ENCODE peak calls at places on chromosomes 2 and 18, in ten cellular contexts. E is right lobe of liver, C is ovary, M is IMR-90, S is SK-N-SH, T is pancreas, Q is upper lobe of left lung, F is HepG2, Z is AG04450, L is uterus. G is an unnamed sample.

GRCh38 chr18:24121625-24122024 is 17.2 kb upstream of the CABYR start:
- DNase-seq in T (no peak), F (no peak), S (no peak), M (no peak), C (no peak), Z (no peak), E (no peak), L (no peak), Q (no peak), G (no peak)

GRCh38 chr18:11148655-11149440 is 521 bp downstream of the PIEZO2 start:
- DNase-seq in Z (no peak), C (no peak), Q (peak), S (no peak), M (no peak), T (no peak), L (no peak), E (peak), F (no peak), G (peak)

GRCh38 chr2:69022548-69022947 is 9.6 kb downstream of the ANTXR1 start:
- DNase-seq in L (no peak), F (no peak), T (no peak), S (no peak), Q (no peak), C (no peak), M (no peak), E (no peak), Z (no peak), G (no peak)

GRCh38 chr2:164609790-164610189 is 11.5 kb downstream of the GRB14 start:
- DNase-seq in C (no peak), E (no peak), L (no peak), T (no peak), Q (no peak), Z (no peak), F (no peak), M (no peak), S (no peak), G (no peak)

GRCh38 chr2:113720167-113720566 is 36.3 kb downstream of the SLC35F5 start:
- DNase-seq in F (peak), T (no peak), Q (no peak), E (no peak), C (no peak), S (peak), M (peak), L (no peak), Z (no peak), G (no peak)

GRCh38 chr2:62884086-62884485 is 166.5 kb upstream of the OTX1 start:
- DNase-seq in Z (no peak), F (no peak), S (no peak), M (no peak), T (no peak), Q (no peak), C (no peak), L (no peak), E (no peak), G (no peak)

GRCh38 chr2:38602136-38602731 is 494 bp downstream of the HNRNPLL start:
- DNase-seq in C (peak), Z (no peak), F (no peak), L (peak), Q (peak), M (no peak), E (peak), T (peak), S (peak), G (peak)

GRCh38 chr2:237227190-237227988 is 141.7 kb downstream of the COPS8 start:
- DNase-seq in F (no peak), C (no peak), Q (no peak), S (no peak), E (no peak), Z (peak), T (no peak), L (no peak), M (peak), G (no peak)

GRCh38 chr2:99821039-99821438 is 321.4 kb downstream of the AFF3 start:
- DNase-seq in T (no peak), E (no peak), Q (no peak), C (no peak), Z (no peak), M (no peak), S (no peak), L (no peak), F (no peak), G (no peak)

GRCh38 chr18:68104036-68104435 is 587.5 kb upstream of the DSEL start:
- DNase-seq in S (no peak), Z (no peak), M (no peak), F (no peak), L (no peak), Q (no peak), E (no peak), C (no peak), T (no peak), G (no peak)

GRCh38 chr18:323253-323622 is 55.4 kb upstream of the THOC1 start:
- DNase-seq in C (no peak), Q (no peak), L (no peak), Z (no peak), F (peak), T (no peak), M (peak), S (no peak), E (no peak), G (no peak)

GRCh38 chr2:215950009-215950408 is 63.3 kb downstream of the MREG start:
- DNase-seq in Z (no peak), F (peak), Q (no peak), S (peak), M (peak), L (no peak), T (no peak), E (no peak), C (no peak), G (no peak)

GRCh38 chr2:121650554-121650930 is 1.3 kb upstream of the CLASP1 start:
- DNase-seq in L (no peak), M (peak), S (peak), Z (no peak), Q (no peak), F (no peak), C (no peak), T (no peak), E (no peak), G (no peak)

GRCh38 chr2:214203199-214203598 is 207.7 kb upstream of the VWC2L start:
- DNase-seq in S (no peak), C (no peak), Z (no peak), T (no peak), F (no peak), M (peak), Q (no peak), E (no peak), L (no peak), G (no peak)

GRCh38 chr18:78554944-78555608 is 424.5 kb upstream of the SALL3 start:
- DNase-seq in E (no peak), S (no peak), C (no peak), Z (no peak), M (no peak), Q (no peak), T (no peak), L (no peak), F (no peak), G (no peak)

GRCh38 chr2:134229540-134229939 is 24.3 kb upstream of the MGAT5 start:
- DNase-seq in Q (no peak), F (no peak), S (no peak), Z (no peak), C (no peak), L (no peak), E (no peak), M (no peak), T (no peak), G (no peak)

GRCh38 chr2:134232461-134232860 is 21.4 kb upstream of the MGAT5 start:
- DNase-seq in L (no peak), C (no peak), M (no peak), F (no peak), E (no peak), T (no peak), Q (no peak), S (no peak), Z (no peak), G (no peak)

GRCh38 chr2:134231965-134232340 is 21.9 kb upstream of the MGAT5 start:
- DNase-seq in S (no peak), L (no peak), F (no peak), T (no peak), C (no peak), M (peak), Z (no peak), Q (no peak), E (no peak), G (no peak)

GRCh38 chr2:134231296-134231964 is 22.4 kb upstream of the MGAT5 start:
- DNase-seq in S (no peak), F (no peak), L (no peak), C (no peak), E (no peak), Z (no peak), M (peak), T (no peak), Q (no peak), G (no peak)

DNA sequence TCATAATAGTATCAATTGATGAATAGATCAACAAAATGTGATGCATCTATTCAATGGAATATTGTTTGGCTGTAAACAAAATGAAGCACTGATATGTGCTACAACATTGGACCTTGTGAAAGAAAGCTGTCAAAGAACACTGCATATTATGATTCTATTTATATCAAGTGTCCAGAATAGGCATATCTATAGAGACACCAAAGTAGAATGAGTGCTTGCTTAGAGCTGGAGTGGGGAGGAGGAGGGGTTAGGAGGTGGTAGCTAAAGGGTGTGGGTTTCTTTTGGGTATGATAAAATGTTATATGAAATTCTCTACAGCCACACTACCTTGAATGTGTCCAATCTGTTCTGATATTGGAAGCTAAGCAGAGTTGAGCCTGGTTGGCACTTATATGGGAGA is 23.0 kb upstream of the MGAT5 start:
- DNase-seq in E (no peak), Z (no peak), L (no peak), S (no peak), F (no peak), T (no peak), M (no peak), Q (no peak), C (no peak), G (no peak)
- TF ChIP-seq CTCF in E (no peak), Z (no peak), L (no peak), S (no peak), F (no peak), T (no peak), M (no peak), Q (no peak), C (no peak), G (no peak)

GRCh38 chr2:241184901-241185300 is 3.6 kb upstream of the ANO7 start:
- DNase-seq in L (no peak), T (no peak), Z (no peak), F (no peak), E (no peak), M (no peak), Q (no peak), S (no peak), C (no peak), G (no peak)
- H3K27ac ChIP-seq in L (no peak), T (no peak), Z (no peak), F (no peak), E (no peak), M (no peak), Q (no peak), S (no peak), C (no peak), G (no peak)

GRCh38 chr2:232421189-232421785 is 14.6 kb downstream of the ALPG start:
- DNase-seq in M (no peak), Q (no peak), T (no peak), Z (no peak), S (no peak), C (no peak), E (no peak), L (no peak), F (no peak), G (no peak)
- H3K4me3 ChIP-seq in M (no peak), Q (peak), T (peak), Z (no peak), S (no peak), C (no peak), E (peak), L (no peak), F (no peak), G (no peak)

GRCh38 chr18:2998644-2999043 is 14.3 kb downstream of the LPIN2 start:
- DNase-seq in T (no peak), Z (no peak), L (no peak), F (no peak), S (no peak), E (no peak), C (no peak), M (no peak), Q (no peak), G (no peak)

GRCh38 chr18:2994603-2995432 is 18.1 kb downstream of the LPIN2 start:
- DNase-seq in M (no peak), Q (no peak), Z (no peak), C (no peak), S (no peak), E (no peak), F (no peak), T (no peak), L (no peak), G (no peak)

GRCh38 chr18:2994190-2994589 is 18.8 kb downstream of the LPIN2 start:
- DNase-seq in F (no peak), L (no peak), Z (no peak), T (no peak), Q (no peak), E (no peak), M (no peak), C (no peak), S (no peak), G (no peak)

GRCh38 chr18:2997429-2997828 is 15.5 kb downstream of the LPIN2 start:
- DNase-seq in E (no peak), S (no peak), L (no peak), T (no peak), Q (no peak), C (no peak), F (no peak), Z (no peak), M (no peak), G (no peak)

GRCh38 chr18:2997846-2998599 is 14.9 kb downstream of the LPIN2 start:
- DNase-seq in Z (no peak), C (no peak), F (no peak), M (no peak), T (no peak), E (no peak), Q (no peak), L (no peak), S (no peak), G (no peak)
- TF ChIP-seq CTCF in Z (no peak), C (no peak), F (no peak), M (no peak), T (no peak), E (no peak), Q (no peak), L (no peak), S (no peak), G (no peak)

G was measured in kidney.